ENCODE peak calls at places on chromosomes 6 and 20, in five cellular contexts. A is upper lobe of right lung; Z is activated naive CD4-positive, alpha-beta T cell treated with anti-CD3 and anti-CD28 coated beads, Interleukin-2, amount 10 ng/mL, durations not matched to agents 7 days and 5 days; L is NCI-H2171; H is cardiac septum. T is an unnamed sample.

GRCh38 chr6:151425561-151425960 is 26.4 kb downstream of the RMND1 start:
- DNase-seq in L (no peak), A (no peak), H (no peak), Z (no peak), T (no peak)

GRCh38 chr6:163310973-163311383 is 103.5 kb upstream of the QKI start:
- DNase-seq in L (no peak), H (no peak), Z (no peak), A (no peak), T (no peak)

GRCh38 chr6:89853068-89853467 is 23.4 kb downstream of the CASP8AP2 start:
- DNase-seq in H (no peak), A (no peak), Z (no peak), L (no peak), T (no peak)

GRCh38 chr6:157656437-157657005 is 166.5 kb upstream of the SNX9 start:
- DNase-seq in Z (no peak), L (no peak), H (no peak), A (peak), T (no peak)

GRCh38 chr6:54980511-54981275 is 134.1 kb downstream of the FAM83B start:
- DNase-seq in H (no peak), A (no peak), Z (no peak), L (no peak), T (no peak)

GRCh38 chr20:17896771-17897369 is 71.7 kb downstream of the SNX5 start:
- DNase-seq in L (no peak), A (no peak), H (no peak), Z (no peak), T (no peak)

GRCh38 chr20:37526839-37527637 is 638 bp downstream of the BLCAP start:
- DNase-seq in A (peak), H (no peak), Z (no peak), L (no peak), T (no peak)

GRCh38 chr6:4961322-4962168 is 42.3 kb downstream of the RPP40 start:
- DNase-seq in A (no peak), L (no peak), H (peak), Z (no peak), T (no peak)